ENCODE peak calls at places on chromosomes 2 and 18, in nine cellular contexts. B is HEK293T, N is non-pigmented ciliary epithelial cell, M is NCI-H82, L is iPS-NIHi11, E is left cardiac atrium, Q is OCI-LY7, F is GM12892, V is SW 1271. P is an unnamed sample.

GRCh38 chr2:52117299-52117698 is 1085.4 kb upstream of the NRXN1 start:
- DNase-seq in B (no peak), N (peak), M (no peak), L (no peak), E (no peak), Q (no peak), F (no peak), V (no peak), P (peak)

GRCh38 chr18:54776282-54776977 is 51.8 kb upstream of the RAB27B start:
- DNase-seq in B (no peak), N (peak), M (no peak), L (no peak), E (peak), Q (no peak), F (no peak), V (peak), P (peak)

GRCh38 chr2:100757621-100758394 is 62.1 kb upstream of the NPAS2 start:
- DNase-seq in B (no peak), N (peak), M (no peak), L (no peak), E (no peak), Q (no peak), F (no peak), V (no peak), P (peak)

GRCh38 chr2:33342171-33342570 is 134.3 kb upstream of the RASGRP3 start:
- DNase-seq in B (no peak), N (no peak), M (no peak), L (no peak), E (no peak), Q (no peak), F (no peak), V (no peak), P (no peak)

GRCh38 chr2:71806432-71806831 is 341.2 kb downstream of the CYP26B1 start:
- DNase-seq in B (no peak), N (no peak), M (no peak), L (no peak), E (no peak), Q (no peak), F (no peak), V (no peak), P (no peak)

GRCh38 chr18:31774477-31774785 is 13.8 kb upstream of the SLC25A52 start:
- DNase-seq in B (no peak), N (no peak), M (no peak), L (no peak), E (no peak), Q (no peak), F (no peak), V (no peak), P (no peak)

GRCh38 chr2:65275141-65275540 is 47.5 kb downstream of the ACTR2 start:
- DNase-seq in B (no peak), N (no peak), M (no peak), L (peak), E (no peak), Q (no peak), F (no peak), V (no peak), P (no peak)

GRCh38 chr18:32373995-32374394 is 96.7 kb downstream of the GAREM1 start:
- DNase-seq in B (peak), N (no peak), M (peak), L (no peak), E (no peak), Q (no peak), F (no peak), V (no peak), P (peak)

GRCh38 chr2:40642261-40642660 is 190.4 kb upstream of the SLC8A1 start:
- DNase-seq in B (no peak), N (no peak), M (no peak), L (no peak), E (no peak), Q (no peak), F (no peak), V (no peak), P (no peak)

GRCh38 chr2:113754989-113755689 is 1.3 kb downstream of the SLC35F5 start:
- DNase-seq in B (peak), N (no peak), M (peak), L (no peak), E (no peak), Q (peak), F (no peak), V (no peak), P (peak)

GRCh38 chr2:120441744-120442471 is 96.0 kb downstream of the INHBB start:
- DNase-seq in B (no peak), N (no peak), M (peak), L (peak), E (peak), Q (no peak), F (no peak), V (no peak), P (peak)

GRCh38 chr2:16058747-16059358 is 118.5 kb downstream of the MYCN start:
- DNase-seq in B (no peak), N (no peak), M (no peak), L (no peak), E (no peak), Q (no peak), F (no peak), V (no peak), P (no peak)

GRCh38 chr2:9846554-9846953 is 3.3 kb downstream of the TAF1B start:
- DNase-seq in B (no peak), N (no peak), M (no peak), L (no peak), E (no peak), Q (no peak), F (no peak), V (no peak), P (peak)

GRCh38 chr2:65228249-65228750 is 669 bp downstream of the ACTR2 start:
- DNase-seq in B (peak), N (no peak), M (peak), L (peak), E (no peak), Q (peak), F (no peak), V (peak), P (peak)

GRCh38 chr2:55502590-55503141 is 16.9 kb upstream of the CFAP36 start:
- DNase-seq in B (no peak), N (no peak), M (no peak), L (no peak), E (no peak), Q (no peak), F (no peak), V (no peak), P (no peak)

P was measured in astrocyte.